ENCODE peak calls at places on chromosomes 6 and 20, in seven cellular contexts. U is PC-9; I is effector memory CD4-positive, alpha-beta T cell; L is left ventricle myocardium inferior; D is uterus; W is CD8-positive, alpha-beta memory T cell; M is naive thymus-derived CD4-positive, alpha-beta T cell. A is an unnamed sample.

GRCh38 chr6:57250348-57250747 is 28.2 kb upstream of the RAB23 start:
- DNase-seq in U (no peak), I (no peak), L (no peak), D (no peak), W (no peak), M (no peak), A (no peak)

GRCh38 chr6:55492259-55492658 is 86.7 kb downstream of the HMGCLL1 start:
- DNase-seq in U (no peak), I (no peak), L (no peak), D (no peak), W (no peak), M (no peak), A (no peak)

GRCh38 chr6:108895591-108895990 is 47.4 kb downstream of the ARMC2 start:
- DNase-seq in U (no peak), I (no peak), L (no peak), D (no peak), W (no peak), M (no peak), A (no peak)

GRCh38 chr6:132813173-132813856 is 1.1 kb upstream of the RPS12 start:
- DNase-seq in U (no peak), I (peak; percentile 16), L (peak; percentile 20), D (peak; percentile 21), W (peak; percentile 14), M (peak; percentile 46), A (peak; percentile 46)

GRCh38 chr20:60650087-60650486 is 602.0 kb upstream of the CDH4 start:
- DNase-seq in U (no peak), I (no peak), L (no peak), D (no peak), W (no peak), M (no peak), A (no peak)

GRCh38 chr6:11196511-11197174 is 35.8 kb downstream of the NEDD9 start:
- DNase-seq in U (no peak), I (no peak), L (no peak), D (no peak), W (no peak), M (no peak), A (no peak)

GRCh38 chr20:10919549-10920140 is 245.8 kb upstream of the JAG1 start:
- DNase-seq in U (peak; percentile 57), I (no peak), L (peak; percentile 36), D (peak; percentile 27), W (no peak), M (no peak), A (no peak)

GRCh38 chr6:129667621-129668020 is 42.4 kb downstream of the ARHGAP18 start:
- DNase-seq in U (peak; percentile 61), I (no peak), L (no peak), D (no peak), W (no peak), M (no peak), A (no peak)

GRCh38 chr20:21526776-21527175 is 12.9 kb upstream of the NKX2-2 start:
- DNase-seq in U (no peak), I (no peak), L (no peak), D (no peak), W (no peak), M (no peak), A (no peak)

GRCh38 chr6:44216677-44217331 is at the start of gene MYMX:
- DNase-seq in U (no peak), I (no peak), L (peak; percentile 46), D (no peak), W (no peak), M (no peak), A (no peak)

GRCh38 chr6:71107935-71108420 is 151.1 kb upstream of the B3GAT2 start:
- DNase-seq in U (no peak), I (no peak), L (no peak), D (peak; percentile 21), W (no peak), M (no peak), A (no peak)

GRCh38 chr20:3847419-3847940 is 846 bp downstream of the MAVS start:
- DNase-seq in U (no peak), I (no peak), L (no peak), D (no peak), W (no peak), M (no peak), A (no peak)

GRCh38 chr6:32405656-32406055 is 1.3 kb downstream of the BTNL2 start:
- DNase-seq in U (no peak), I (no peak), L (no peak), D (no peak), W (no peak), M (no peak), A (no peak)
- H3K36me3 ChIP-seq in U (no peaks in the 10 kb centered on the region), I (no peaks in the 10 kb centered on the region), L (no peaks in the 10 kb centered on the region), D (no peaks in the 10 kb centered on the region), W (no peaks in the 10 kb centered on the region), M (no peaks in the 10 kb centered on the region), A (no peaks in the 10 kb centered on the region)

DNA sequence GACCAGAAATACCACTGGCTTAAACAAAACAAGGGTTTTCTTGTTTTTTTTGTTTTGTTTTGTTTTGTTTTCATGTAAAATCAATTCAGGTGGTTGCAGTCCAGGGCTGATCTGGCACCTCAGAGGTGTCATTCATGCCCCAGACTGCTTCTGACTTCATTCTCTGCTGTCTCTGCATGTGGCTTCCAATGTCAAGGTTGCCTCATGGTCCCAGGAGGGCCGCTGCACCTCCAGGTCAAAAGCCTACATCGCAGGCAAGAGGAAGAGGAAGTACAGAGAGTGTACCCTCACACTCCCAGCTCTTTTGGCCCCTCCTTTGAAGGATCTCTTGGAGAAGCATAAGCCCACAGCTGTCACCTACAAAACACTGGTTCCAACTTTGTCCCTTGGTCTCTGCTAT is 1.4 kb upstream of the BTN3A1 start:
- DNase-seq in U (no peak), I (no peak), L (no peak), D (no peak), W (no peak), M (no peak), A (no peak)
- H3K4me3 ChIP-seq in U (no peak overlapping the region), I (no peak overlapping the region), L (no peak overlapping the region), D (no peak overlapping the region), W (no peak overlapping the region), M (no peak overlapping the region), A (no peak overlapping the region)

DNA sequence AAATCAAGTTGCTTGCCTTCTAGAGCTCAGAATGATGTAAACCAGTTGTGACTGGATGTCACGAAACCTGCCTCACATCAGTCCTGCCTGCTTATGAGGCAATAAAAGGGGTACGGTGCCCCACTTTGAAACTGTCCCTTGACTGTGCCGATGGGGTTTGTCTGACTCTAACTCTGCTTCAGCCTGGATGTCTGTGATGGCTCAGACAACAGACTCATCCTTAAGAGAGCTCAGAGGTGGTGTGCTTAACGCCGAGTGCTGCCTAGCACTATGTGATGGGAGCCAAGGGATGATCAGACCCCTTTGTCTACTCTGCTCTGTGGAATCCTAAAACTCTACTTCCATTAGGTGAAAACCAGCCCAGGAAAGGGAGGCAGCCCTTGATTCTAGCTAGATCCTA is 18.9 kb downstream of the TOMM34 start:
- DNase-seq in U (no peak), I (no peak), L (no peak), D (no peak), W (no peak), M (no peak), A (no peak)
- H3K36me3 ChIP-seq in U (peaks cover 39% of the 10 kb centered on the region), I (peaks cover 55% of the 10 kb centered on the region), L (peaks cover 51% of the 10 kb centered on the region), D (no peaks in the 10 kb centered on the region), W (peaks cover 33% of the 10 kb centered on the region), M (no peaks in the 10 kb centered on the region), A (peaks cover 14% of the 10 kb centered on the region)

GRCh38 chr6:104955491-104955890 is 1.4 kb upstream of the LIN28B start:
- DNase-seq in U (no peak), I (no peak), L (no peak), D (no peak), W (no peak), M (no peak), A (no peak)

GRCh38 chr6:104951677-104952076 is 5.2 kb upstream of the LIN28B start:
- DNase-seq in U (no peak), I (no peak), L (no peak), D (no peak), W (no peak), M (no peak), A (no peak)

GRCh38 chr6:104953410-104953953 is 3.4 kb upstream of the LIN28B start:
- DNase-seq in U (no peak), I (no peak), L (no peak), D (no peak), W (no peak), M (no peak), A (no peak)

GRCh38 chr6:104954091-104954797 is 2.7 kb upstream of the LIN28B start:
- DNase-seq in U (no peak), I (no peak), L (no peak), D (no peak), W (no peak), M (no peak), A (no peak)

GRCh38 chr6:104952911-104953409 is 3.9 kb upstream of the LIN28B start:
- DNase-seq in U (no peak), I (no peak), L (no peak), D (no peak), W (no peak), M (no peak), A (no peak)
- H3K4me3 ChIP-seq in U (no peak overlapping the region), I (no peak overlapping the region), L (no peak overlapping the region), D (no peak overlapping the region), W (no peak overlapping the region), M (no peak overlapping the region), A (no peak overlapping the region)

DNA sequence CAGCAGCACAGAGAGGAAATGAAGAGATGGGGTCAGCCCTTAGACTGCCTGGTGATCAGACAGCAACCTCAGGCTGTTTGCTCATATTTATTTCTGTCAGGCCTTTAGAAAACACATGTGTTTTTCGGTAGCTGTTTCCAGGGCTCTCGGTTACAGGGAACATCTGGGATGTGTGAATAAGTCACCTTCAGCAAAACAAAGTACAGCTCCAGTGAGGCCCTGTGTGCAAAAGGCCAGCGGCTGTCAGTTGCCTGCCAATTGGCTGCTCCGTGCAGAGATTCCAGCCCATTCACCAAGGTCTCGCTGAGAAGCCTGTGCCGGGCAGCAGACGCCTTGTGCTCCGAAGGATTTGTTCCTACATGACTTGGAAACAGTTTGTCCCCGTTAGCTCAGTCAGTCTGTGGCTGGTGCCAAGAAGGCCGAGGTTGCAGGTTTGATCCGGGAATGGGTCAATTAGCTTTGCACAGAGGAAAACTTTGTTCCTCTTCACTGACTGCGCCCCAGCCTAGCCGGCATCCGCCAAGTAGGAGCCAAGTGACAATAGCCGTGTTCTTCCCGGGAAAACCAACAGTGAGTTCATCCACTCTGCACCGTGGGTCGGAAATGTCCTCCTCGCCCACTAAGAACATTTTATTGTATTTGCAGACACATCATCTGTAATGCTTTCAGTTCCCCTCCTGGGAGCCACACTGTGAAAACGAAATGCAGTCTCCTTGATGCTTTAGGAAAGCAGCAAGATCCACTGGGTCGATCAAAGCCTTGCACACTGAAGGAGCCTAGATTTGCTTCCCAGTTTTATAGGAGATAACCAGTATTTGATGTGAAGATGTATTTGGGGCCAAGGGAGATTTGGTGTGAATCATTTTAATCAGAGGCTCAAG is 315.4 kb upstream of the CDYL start:
- DNase-seq in U (no peak), I (no peak), L (peak; percentile 77), D (peak; percentile 70), W (no peak), M (no peak), A (no peak)
- H3K36me3 ChIP-seq in U (no peaks in the 10 kb centered on the region), I (no peaks in the 10 kb centered on the region), L (no peaks in the 10 kb centered on the region), D (no peaks in the 10 kb centered on the region), W (no peaks in the 10 kb centered on the region), M (no peaks in the 10 kb centered on the region), A (no peaks in the 10 kb centered on the region)

GRCh38 chr6:157240960-157241311 is 82.4 kb downstream of the TMEM242 start:
- DNase-seq in U (no peak), I (no peak), L (no peak), D (peak; percentile 51), W (no peak), M (no peak), A (no peak)
- H3K4me3 ChIP-seq in U (no peak overlapping the region), I (no peak overlapping the region), L (peak overlapping the region; percentile 47), D (peak overlapping the region; percentile 27), W (no peak overlapping the region), M (no peak overlapping the region), A (no peak overlapping the region)

A was measured in Caco-2.